ENCODE peak calls at places on chromosome 4, in six cellular contexts. V is tibial nerve, P is kidney, B is GM13976, F is WERI-Rb-1, Z is cardiac fibroblast. R is an unnamed sample.
A peak's percentile ranks its signal among the peaks of the same experiment; 100 is the strongest.

GRCh38 chr4:158050942-158051341 is 121.9 kb downstream of the GASK1B start:
- DNase-seq in V (no peak), P (no peak), B (no peak), F (no peak), Z (peak; percentile 31), R (no peak)

GRCh38 chr4:21835712-21836111 is 112.9 kb downstream of the KCNIP4 start:
- DNase-seq in V (no peak), P (no peak), B (no peak), F (no peak), Z (no peak), R (no peak)

GRCh38 chr4:148166132-148166531 is 276.1 kb downstream of the NR3C2 start:
- DNase-seq in V (no peak), P (peak; percentile 61), B (no peak), F (no peak), Z (peak; percentile 30), R (no peak)

GRCh38 chr4:114729339-114729738 is 130.7 kb downstream of the UGT8 start:
- DNase-seq in V (no peak), P (no peak), B (no peak), F (no peak), Z (no peak), R (no peak)

GRCh38 chr4:164997324-164997723 is 19.9 kb upstream of the TRIM61 start:
- DNase-seq in V (no peak), P (no peak), B (no peak), F (peak; percentile 25), Z (peak; percentile 5), R (no peak)

GRCh38 chr4:38872620-38873019 is 5.0 kb downstream of the FAM114A1 start:
- DNase-seq in V (no peak), P (no peak), B (no peak), F (no peak), Z (peak; percentile 23), R (no peak)

GRCh38 chr4:183721207-183722081 is 62.4 kb downstream of the TRAPPC11 start:
- DNase-seq in V (no peak), P (peak; percentile 85), B (peak; percentile 67), F (no peak), Z (peak; percentile 61), R (no peak)

GRCh38 chr4:173333658-173334084 is 487 bp downstream of the HMGB2 start:
- DNase-seq in V (peak; percentile 22), P (peak; percentile 93), B (peak; percentile 36), F (peak; percentile 75), Z (peak; percentile 49), R (no peak)

GRCh38 chr4:35943606-35944005 is 300.7 kb downstream of the ARAP2 start:
- DNase-seq in V (no peak), P (no peak), B (no peak), F (no peak), Z (no peak), R (no peak)

GRCh38 chr4:88722276-88722780 is 24.7 kb upstream of the NAP1L5 start:
- DNase-seq in V (no peak), P (no peak), B (no peak), F (no peak), Z (no peak), R (no peak)

GRCh38 chr4:184444953-184445309 is 29.4 kb downstream of the IRF2 start:
- DNase-seq in V (no peak), P (no peak), B (peak; percentile 78), F (no peak), Z (no peak), R (peak; percentile 42)

GRCh38 chr4:10353110-10353509 is 104.1 kb downstream of the ZNF518B start:
- DNase-seq in V (no peak), P (no peak), B (no peak), F (no peak), Z (no peak), R (no peak)

GRCh38 chr4:84503495-84504437 is 4.7 kb upstream of the NKX6-1 start:
- DNase-seq in V (peak; percentile 36), P (no peak), B (peak; percentile 58), F (peak; percentile 44), Z (peak; percentile 78), R (no peak)

GRCh38 chr4:91961504-91961903 is 342.3 kb upstream of the GRID2 start:
- DNase-seq in V (no peak), P (no peak), B (no peak), F (no peak), Z (peak; percentile 7), R (no peak)

GRCh38 chr4:140005699-140006098 is 148.3 kb downstream of the MAML3 start:
- DNase-seq in V (no peak), P (no peak), B (no peak), F (no peak), Z (no peak), R (no peak)

GRCh38 chr4:42750831-42751230 is 93.9 kb upstream of the ATP8A1 start:
- DNase-seq in V (no peak), P (no peak), B (no peak), F (no peak), Z (no peak), R (no peak)

DNA sequence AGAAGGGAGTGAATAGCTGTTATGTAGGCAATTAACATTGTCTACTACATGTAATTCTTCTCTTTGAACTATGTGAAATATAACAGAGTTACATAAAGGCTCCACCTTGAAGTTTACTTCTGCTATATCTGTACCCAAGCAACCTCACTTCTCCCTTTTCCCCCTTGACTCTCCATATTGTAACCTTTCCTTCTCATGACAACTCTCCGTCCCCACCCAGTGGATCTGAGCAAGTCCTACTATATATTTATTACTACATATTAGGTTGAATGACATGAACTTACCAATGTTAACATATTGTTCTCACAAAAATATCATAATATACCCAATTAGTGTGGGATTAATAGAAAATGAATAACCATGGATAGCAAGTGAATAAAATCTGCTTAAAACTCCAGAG is 93.2 kb upstream of the ATP8A1 start:
- DNase-seq in V (no peak), P (no peak), B (no peak), F (peak; percentile 42), Z (peak; percentile 3), R (no peak)
- TF ChIP-seq CTCF in V (no peak), P (no peak), B (no peak), F (peak; percentile 31), Z (no peak), R (no peak)

GRCh38 chr4:74931386-74931785 is 1.5 kb upstream of the PARM1 start:
- DNase-seq in V (no peak), P (no peak), B (no peak), F (no peak), Z (no peak), R (no peak)

GRCh38 chr4:74933562-74934015 is 673 bp downstream of the PARM1 start:
- DNase-seq in V (no peak), P (no peak), B (no peak), F (no peak), Z (no peak), R (no peak)

GRCh38 chr4:74932010-74932409 is 906 bp upstream of the PARM1 start:
- DNase-seq in V (no peak), P (no peak), B (no peak), F (no peak), Z (no peak), R (no peak)

GRCh38 chr4:74934016-74934821 is 1.3 kb downstream of the PARM1 start:
- DNase-seq in V (no peak), P (no peak), B (peak; percentile 37), F (peak; percentile 67), Z (peak; percentile 26), R (peak; percentile 18)

DNA sequence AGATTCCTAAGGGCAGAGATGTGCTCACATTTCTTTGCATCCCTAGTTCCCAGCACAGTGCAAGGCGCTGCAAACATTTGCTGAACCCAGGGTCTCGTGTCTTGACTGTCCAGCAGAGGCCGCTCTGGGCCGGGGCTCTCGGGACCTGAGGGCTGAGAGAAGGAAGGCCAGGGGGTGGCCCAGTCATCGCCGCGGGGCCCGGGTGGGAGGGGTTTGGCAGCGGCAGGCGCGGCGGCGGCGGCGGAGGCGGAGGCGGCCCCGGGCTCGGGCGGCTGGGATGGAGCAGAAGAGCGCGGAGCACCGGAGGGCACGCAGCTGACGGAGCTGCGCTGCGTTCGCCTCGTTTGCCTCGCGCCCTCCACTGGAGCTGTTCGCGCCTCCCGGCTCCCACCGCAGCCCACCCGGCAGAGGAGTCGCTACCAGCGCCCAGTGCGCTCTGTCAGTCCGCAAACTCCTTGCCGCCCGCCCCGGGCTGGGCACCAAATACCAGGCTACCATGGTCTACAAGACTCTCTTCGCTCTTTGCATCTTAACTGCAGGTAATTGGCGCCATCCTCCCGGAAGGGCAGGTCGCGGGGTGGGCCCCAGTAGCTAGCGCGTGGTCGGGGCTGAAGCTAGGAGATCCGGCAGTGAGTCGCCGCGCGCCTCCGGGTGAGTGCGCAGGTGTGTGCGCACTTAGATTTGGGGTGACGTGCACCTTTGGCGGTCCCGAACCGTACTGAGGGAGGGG is at the start of gene PARM1:
- DNase-seq in V (peak; percentile 59), P (peak; percentile 97), B (peak; percentile 84), F (peak; percentile 92), Z (peak; percentile 79), R (peak; percentile 77)
- TF ChIP-seq CTCF in V (peak; percentile 59), P (peak; percentile 80), B (peak; percentile 75), F (peak; percentile 77), Z (peak; percentile 72), R (no peak)

GRCh38 chr4:16505726-16506125 is 279.5 kb upstream of the TAPT1 start:
- DNase-seq in V (no peak), P (peak; percentile 37), B (no peak), F (peak; percentile 41), Z (peak; percentile 46), R (no peak)
- TF ChIP-seq CTCF in V (no peak), P (peak; percentile 7), B (no peak), F (peak; percentile 74), Z (peak; percentile 44), R (no peak)

GRCh38 chr4:95124906-95125504 is 367.2 kb downstream of the BMPR1B start:
- DNase-seq in V (peak; percentile 19), P (no peak), B (no peak), F (peak; percentile 60), Z (peak; percentile 85), R (no peak)
- TF ChIP-seq CTCF in V (peak; percentile 34), P (peak; percentile 31), B (no peak), F (peak; percentile 67), Z (peak; percentile 59), R (no peak)

DNA sequence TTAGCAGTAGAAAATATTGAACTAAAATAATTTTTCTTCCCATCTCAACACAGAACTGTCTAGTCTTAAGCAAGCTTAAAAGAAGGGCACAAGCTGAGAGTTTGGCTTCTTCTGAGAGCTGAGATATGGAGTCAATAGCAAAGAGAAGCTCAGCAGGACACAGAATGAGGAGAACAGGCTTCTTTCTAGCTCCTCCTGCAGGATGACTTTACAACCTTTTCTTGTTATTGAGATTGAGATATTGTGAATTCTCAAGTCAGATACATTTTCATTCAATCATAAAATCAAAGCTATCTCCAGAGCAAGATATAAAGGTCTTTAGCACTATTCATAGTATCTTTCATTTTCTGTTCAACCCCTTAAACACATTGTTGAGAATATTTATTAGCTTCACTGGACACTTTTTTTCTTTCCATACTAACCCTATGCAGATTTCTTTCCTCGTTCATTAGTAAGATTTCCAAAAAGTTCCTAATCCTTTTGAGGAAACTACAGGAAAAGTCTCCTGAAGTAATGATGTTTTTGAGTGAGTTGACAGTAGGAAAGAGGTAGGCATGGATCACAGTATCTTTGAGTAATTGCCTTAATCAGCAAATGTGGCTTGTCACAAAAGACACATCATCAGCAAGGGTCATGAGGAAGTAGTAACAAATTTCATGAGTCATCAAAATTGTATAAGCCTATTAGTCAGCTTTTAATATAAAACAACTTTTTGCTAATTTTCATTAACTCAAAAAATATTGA is 17.8 kb upstream of the CXCL3 start:
- DNase-seq in V (no peak), P (no peak), B (no peak), F (no peak), Z (peak; percentile 37), R (no peak)
- TF ChIP-seq CTCF in V (no peak), P (no peak), B (no peak), F (no peak), Z (peak; percentile 1), R (no peak)

GRCh38 chr4:177108708-177109107 is 201.0 kb upstream of the NEIL3 start:
- DNase-seq in V (no peak), P (no peak), B (no peak), F (no peak), Z (peak; percentile 67), R (no peak)
- TF ChIP-seq CTCF in V (no peak), P (peak; percentile 10), B (no peak), F (no peak), Z (peak; percentile 62), R (no peak)

R was measured in activated B cell treated with CpG ODN at 0.5 μM for 24 hours.